ENCODE peak calls at places on chromosomes 13 and 19, in ten cellular contexts. X, O, A, P, J, E, I, C, S and G are unnamed samples.

GRCh38 chr19:53520547-53521372 is 17.2 kb upstream of the ZNF331 start:
- DNase-seq in X (peak), S (peak), O (peak), C (peak), P (peak), J (peak), I (peak), E (peak), A (peak), G (peak)

GRCh38 chr13:37241786-37242185 is 136.3 kb upstream of the CSNK1A1L start:
- DNase-seq in I (no peak), C (no peak), A (no peak), P (no peak), O (no peak), J (no peak), S (no peak), E (no peak), X (no peak), G (no peak)

GRCh38 chr19:30785728-30786127 is 413.5 kb downstream of the ZNF536 start:
- DNase-seq in A (no peak), J (no peak), C (no peak), E (peak), X (no peak), S (no peak), P (no peak), I (no peak), O (no peak), G (no peak)

GRCh38 chr13:114049026-114049425 is 75.2 kb upstream of the C13orf46 start:
- DNase-seq in J (no peak), E (no peak), S (no peak), C (no peak), I (no peak), P (peak), A (no peak), O (no peak), X (no peak), G (no peak)

GRCh38 chr13:22091222-22091970 is 420.5 kb downstream of the FGF9 start:
- DNase-seq in S (no peak), I (no peak), O (peak), A (no peak), E (no peak), J (no peak), P (no peak), C (no peak), X (no peak), G (no peak)

GRCh38 chr13:30997697-30998547 is 65.5 kb downstream of the TEX26 start:
- DNase-seq in C (no peak), S (no peak), A (no peak), E (peak), X (no peak), I (no peak), O (no peak), J (peak), P (no peak), G (no peak)

GRCh38 chr19:2394054-2394668 is 33.2 kb downstream of the TIMM13 start:
- DNase-seq in J (no peak), P (peak), S (no peak), C (peak), I (no peak), E (no peak), X (no peak), A (no peak), O (no peak), G (no peak)

GRCh38 chr13:100195568-100195967 is 106.7 kb downstream of the PCCA start:
- DNase-seq in P (no peak), C (no peak), I (no peak), S (no peak), J (no peak), X (no peak), O (no peak), A (no peak), E (no peak), G (no peak)

GRCh38 chr19:17159466-17160393 is 55.4 kb upstream of the USE1 start:
- DNase-seq in A (no peak), J (no peak), E (no peak), S (no peak), I (no peak), P (no peak), X (no peak), C (no peak), O (no peak), G (no peak)

GRCh38 chr13:44759723-44760360 is 183.7 kb upstream of the TSC22D1 start:
- DNase-seq in E (no peak), P (no peak), J (no peak), I (no peak), X (peak), O (no peak), C (peak), S (peak), A (no peak), G (no peak)

GRCh38 chr13:77218274-77218673 is 108.6 kb downstream of the MYCBP2 start:
- DNase-seq in A (no peak), P (no peak), C (no peak), O (no peak), S (no peak), I (no peak), X (no peak), J (no peak), E (no peak), G (no peak)

GRCh38 chr19:1361601-1362384 is 21.9 kb upstream of the NDUFS7 start:
- DNase-seq in I (no peak), E (no peak), J (no peak), A (no peak), S (no peak), O (no peak), P (no peak), X (no peak), C (no peak), G (no peak)

GRCh38 chr19:15869873-15870272 is 28.0 kb downstream of the CYP4F2 start:
- DNase-seq in A (no peak), J (no peak), I (no peak), S (no peak), E (no peak), C (no peak), O (no peak), X (no peak), P (no peak), G (no peak)

GRCh38 chr19:18419195-18419698 is at the start of gene SSBP4:
- DNase-seq in J (peak), X (peak), C (peak), E (no peak), I (no peak), O (peak), A (no peak), S (no peak), P (peak), G (no peak)

GRCh38 chr13:113119822-113120189 is 2.8 kb upstream of the F10 start:
- DNase-seq in S (no peak), J (no peak), P (no peak), A (no peak), E (no peak), O (no peak), X (no peak), I (no peak), C (peak), G (no peak)

GRCh38 chr13:43074824-43075510 is 51.6 kb downstream of the DNAJC15 start:
- DNase-seq in S (no peak), E (no peak), P (no peak), O (no peak), I (no peak), X (no peak), A (no peak), C (no peak), J (no peak), G (no peak)
- H3K4me3 ChIP-seq in S (no peak), E (no peak), P (no peak), O (no peak), I (no peak), X (no peak), A (no peak), C (no peak), J (no peak), G (no peak)

DNA sequence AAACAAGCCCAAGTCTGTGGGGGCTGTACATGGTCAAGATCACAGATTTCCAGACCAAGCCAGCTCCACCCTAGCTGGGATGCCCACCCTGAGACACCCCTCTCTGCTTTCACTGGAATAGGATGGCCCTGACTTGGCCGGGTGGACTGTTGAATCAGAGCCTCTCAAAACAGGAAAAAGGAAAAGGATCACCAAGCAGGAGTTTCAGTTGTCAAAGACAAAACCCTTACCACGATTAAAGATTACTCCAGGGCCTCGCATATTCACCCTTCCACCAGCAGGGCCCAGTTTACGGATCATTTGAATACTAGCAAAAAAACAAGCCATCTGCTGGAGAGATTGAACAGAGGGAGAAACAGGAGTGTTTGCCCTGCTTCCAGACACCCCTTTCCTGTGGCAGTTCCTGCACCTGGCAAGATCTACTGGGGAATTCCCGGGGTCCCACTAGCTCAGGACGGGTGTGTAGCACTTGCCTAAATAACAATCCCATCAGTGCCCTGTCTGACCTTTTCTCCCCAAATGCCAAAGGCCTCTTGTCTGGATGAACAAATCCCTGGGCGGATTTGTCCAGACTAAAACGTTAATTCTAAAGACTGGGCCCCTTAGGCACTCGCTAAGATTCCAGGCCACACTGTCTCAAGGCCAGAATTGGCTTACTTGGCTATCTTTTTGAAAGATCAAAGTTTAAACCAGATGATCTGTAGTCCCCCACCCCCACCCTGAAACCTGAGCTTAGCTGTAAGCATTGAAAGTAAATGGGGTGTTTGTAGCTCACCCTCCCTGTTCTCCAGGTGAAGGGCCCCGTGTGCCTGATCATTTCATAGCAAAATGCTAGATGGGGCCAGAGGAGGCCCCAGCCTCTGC is 38.4 kb downstream of the ACTN4 start:
- DNase-seq in E (no peak), J (no peak), C (no peak), S (no peak), I (no peak), A (no peak), O (no peak), X (no peak), P (no peak), G (no peak)
- TF ChIP-seq POLR2A in E (no peak), J (no peak), C (no peak), S (no peak), I (no peak), A (no peak), O (no peak), X (no peak), P (no peak), G (no peak)

GRCh38 chr19:39248806-39249205 is at the start of gene IFNL4:
- DNase-seq in A (no peak), O (no peak), X (no peak), P (no peak), I (no peak), S (no peak), J (no peak), C (no peak), E (no peak), G (no peak)
- H3K4me3 ChIP-seq in A (peak), O (no peak), X (no peak), P (no peak), I (no peak), S (no peak), J (no peak), C (peak), E (peak), G (peak)

GRCh38 chr13:92224825-92225224 is 826.4 kb downstream of the GPC5 start:
- DNase-seq in C (no peak), P (no peak), X (no peak), I (no peak), A (no peak), E (no peak), O (no peak), S (no peak), J (no peak), G (no peak)
- TF ChIP-seq POLR2A in C (no peak), P (no peak), X (no peak), I (no peak), A (no peak), E (no peak), O (no peak), S (no peak), J (no peak), G (no peak)

DNA sequence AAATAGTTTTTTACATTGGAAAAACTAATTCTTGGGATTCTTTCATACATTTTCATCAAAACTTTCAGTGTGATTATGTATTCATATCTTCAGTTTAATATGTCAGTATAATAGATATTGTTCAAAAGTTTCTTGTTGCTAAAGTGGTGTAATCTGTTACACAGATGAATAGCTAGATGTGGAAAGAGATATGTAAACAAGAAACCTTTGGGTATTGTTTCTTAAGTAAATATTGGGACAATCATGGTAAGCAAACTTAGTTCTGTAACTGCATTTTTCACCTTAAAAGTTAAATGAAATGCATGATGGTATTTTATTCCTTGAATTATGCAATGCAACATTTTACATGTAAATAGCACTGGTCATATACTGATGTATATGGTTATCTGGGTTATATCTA is 12.2 kb downstream of the ABHD13 start:
- DNase-seq in O (no peak), X (no peak), E (no peak), I (no peak), C (no peak), S (no peak), A (no peak), P (no peak), J (no peak), G (no peak)
- H3K4me3 ChIP-seq in O (no peak), X (no peak), E (no peak), I (no peak), C (no peak), S (no peak), A (no peak), P (no peak), J (no peak), G (no peak)

GRCh38 chr13:93147293-93147645 is 79.3 kb upstream of the GPC6 start:
- DNase-seq in E (no peak), J (no peak), X (no peak), P (no peak), A (no peak), O (no peak), I (no peak), C (no peak), S (no peak), G (no peak)
- TF ChIP-seq POLR2A in E (no peak), J (no peak), X (no peak), P (no peak), A (no peak), O (no peak), I (no peak), C (no peak), S (no peak), G (no peak)